ENCODE peak calls at places on chromosomes 12 and 14, in seven cellular contexts. One of them, this sample, is unnamed.

GRCh38 chr14:87805315-87805723 is 187.7 kb downstream of the GALC start:
- DNase-seq in effector memory CD4-positive, alpha-beta T cell: peak; percentile 21
- DNase-seq in tibial artery: peak; percentile 25
- DNase-seq in CD8-positive, alpha-beta T cell: peak; percentile 7
- DNase-seq in CD4-positive, CD25-positive, alpha-beta regulatory T cell: no peak
- DNase-seq in stomach: peak; percentile 29
- DNase-seq in A673: peak; percentile 43
- DNase-seq in this sample: peak; percentile 11

GRCh38 chr14:103283916-103284315 is 50.1 kb upstream of the EIF5 start:
- DNase-seq in tibial artery: no peak
- DNase-seq in CD8-positive, alpha-beta T cell: no peak
- DNase-seq in A673: no peak
- DNase-seq in CD4-positive, CD25-positive, alpha-beta regulatory T cell: no peak
- DNase-seq in effector memory CD4-positive, alpha-beta T cell: no peak
- DNase-seq in stomach: no peak
- DNase-seq in this sample: no peak

GRCh38 chr12:26276709-26277108 is 81.3 kb downstream of the SSPN start:
- DNase-seq in CD4-positive, CD25-positive, alpha-beta regulatory T cell: no peak
- DNase-seq in A673: no peak
- DNase-seq in CD8-positive, alpha-beta T cell: no peak
- DNase-seq in effector memory CD4-positive, alpha-beta T cell: no peak
- DNase-seq in tibial artery: no peak
- DNase-seq in stomach: no peak
- DNase-seq in this sample: peak; percentile 41

GRCh38 chr14:90381011-90381790 is 15.6 kb upstream of the CALM1 start:
- DNase-seq in CD4-positive, CD25-positive, alpha-beta regulatory T cell: no peak
- DNase-seq in effector memory CD4-positive, alpha-beta T cell: no peak
- DNase-seq in stomach: peak; percentile 34
- DNase-seq in CD8-positive, alpha-beta T cell: no peak
- DNase-seq in A673: no peak
- DNase-seq in tibial artery: peak; percentile 49
- DNase-seq in this sample: no peak

GRCh38 chr12:66062280-66062605 is 68.3 kb downstream of the LLPH start:
- DNase-seq in CD8-positive, alpha-beta T cell: no peak
- DNase-seq in A673: peak; percentile 58
- DNase-seq in CD4-positive, CD25-positive, alpha-beta regulatory T cell: no peak
- DNase-seq in tibial artery: no peak
- DNase-seq in stomach: no peak
- DNase-seq in effector memory CD4-positive, alpha-beta T cell: no peak
- DNase-seq in this sample: no peak

GRCh38 chr14:91395998-91396660 is 21.5 kb downstream of the CCDC88C start:
- DNase-seq in tibial artery: no peak
- DNase-seq in CD8-positive, alpha-beta T cell: no peak
- DNase-seq in effector memory CD4-positive, alpha-beta T cell: no peak
- DNase-seq in A673: no peak
- DNase-seq in stomach: no peak
- DNase-seq in CD4-positive, CD25-positive, alpha-beta regulatory T cell: no peak
- DNase-seq in this sample: peak; percentile 52

GRCh38 chr12:52358575-52359350 is 8.5 kb downstream of the KRT85 start:
- DNase-seq in effector memory CD4-positive, alpha-beta T cell: no peak
- DNase-seq in CD8-positive, alpha-beta T cell: peak; percentile 4
- DNase-seq in stomach: no peak
- DNase-seq in A673: peak; percentile 52
- DNase-seq in CD4-positive, CD25-positive, alpha-beta regulatory T cell: no peak
- DNase-seq in tibial artery: no peak
- DNase-seq in this sample: no peak

GRCh38 chr12:95541436-95541835 is 9.8 kb downstream of the USP44 start:
- DNase-seq in stomach: no peak
- DNase-seq in tibial artery: no peak
- DNase-seq in effector memory CD4-positive, alpha-beta T cell: no peak
- DNase-seq in A673: no peak
- DNase-seq in CD8-positive, alpha-beta T cell: no peak
- DNase-seq in CD4-positive, CD25-positive, alpha-beta regulatory T cell: no peak
- DNase-seq in this sample: no peak

GRCh38 chr12:113127791-113128199 is 7.8 kb downstream of the RASAL1 start:
- DNase-seq in stomach: no peak
- DNase-seq in A673: no peak
- DNase-seq in tibial artery: no peak
- DNase-seq in CD4-positive, CD25-positive, alpha-beta regulatory T cell: no peak
- DNase-seq in effector memory CD4-positive, alpha-beta T cell: no peak
- DNase-seq in CD8-positive, alpha-beta T cell: no peak
- DNase-seq in this sample: no peak

GRCh38 chr12:19273482-19274330 is 144.2 kb downstream of the PLEKHA5 start:
- DNase-seq in tibial artery: peak; percentile 74
- DNase-seq in A673: peak; percentile 96
- DNase-seq in CD4-positive, CD25-positive, alpha-beta regulatory T cell: peak; percentile 15
- DNase-seq in CD8-positive, alpha-beta T cell: peak; percentile 71
- DNase-seq in effector memory CD4-positive, alpha-beta T cell: peak; percentile 56
- DNase-seq in stomach: peak; percentile 67
- DNase-seq in this sample: peak; percentile 36

GRCh38 chr12:57177354-57177753 is 29.9 kb upstream of the LRP1-AS start:
- DNase-seq in tibial artery: no peak
- DNase-seq in CD4-positive, CD25-positive, alpha-beta regulatory T cell: no peak
- DNase-seq in CD8-positive, alpha-beta T cell: no peak
- DNase-seq in stomach: no peak
- DNase-seq in effector memory CD4-positive, alpha-beta T cell: no peak
- DNase-seq in A673: no peak
- DNase-seq in this sample: no peak

GRCh38 chr14:66281036-66281776 is 205.0 kb upstream of the CCDC196 start:
- DNase-seq in effector memory CD4-positive, alpha-beta T cell: no peak
- DNase-seq in CD4-positive, CD25-positive, alpha-beta regulatory T cell: no peak
- DNase-seq in A673: no peak
- DNase-seq in CD8-positive, alpha-beta T cell: no peak
- DNase-seq in tibial artery: peak; percentile 50
- DNase-seq in stomach: no peak
- DNase-seq in this sample: no peak

GRCh38 chr12:34604227-34604626 is 581.9 kb downstream of the ALG10 start:
- DNase-seq in CD8-positive, alpha-beta T cell: no peak
- DNase-seq in A673: no peak
- DNase-seq in tibial artery: no peak
- DNase-seq in effector memory CD4-positive, alpha-beta T cell: no peak
- DNase-seq in CD4-positive, CD25-positive, alpha-beta regulatory T cell: no peak
- DNase-seq in stomach: no peak
- DNase-seq in this sample: no peak

GRCh38 chr12:115172521-115172920 is 488.5 kb upstream of the TBX3 start:
- DNase-seq in CD8-positive, alpha-beta T cell: no peak
- DNase-seq in tibial artery: no peak
- DNase-seq in CD4-positive, CD25-positive, alpha-beta regulatory T cell: no peak
- DNase-seq in stomach: no peak
- DNase-seq in A673: no peak
- DNase-seq in effector memory CD4-positive, alpha-beta T cell: no peak
- DNase-seq in this sample: no peak

GRCh38 chr12:79690606-79691298 is at the start of gene PAWR:
- DNase-seq in CD8-positive, alpha-beta T cell: no peak
- DNase-seq in effector memory CD4-positive, alpha-beta T cell: no peak
- DNase-seq in A673: peak; percentile 88
- DNase-seq in tibial artery: peak; percentile 57
- DNase-seq in stomach: peak; percentile 83
- DNase-seq in CD4-positive, CD25-positive, alpha-beta regulatory T cell: no peak
- DNase-seq in this sample: no peak

GRCh38 chr12:30200864-30201263 is 417.1 kb upstream of the TMTC1 start:
- DNase-seq in CD8-positive, alpha-beta T cell: no peak
- DNase-seq in tibial artery: no peak
- DNase-seq in effector memory CD4-positive, alpha-beta T cell: no peak
- DNase-seq in CD4-positive, CD25-positive, alpha-beta regulatory T cell: no peak
- DNase-seq in A673: no peak
- DNase-seq in stomach: peak; percentile 28
- DNase-seq in this sample: no peak

GRCh38 chr12:53775478-53776145 is 23.8 kb upstream of the CISTR start:
- DNase-seq in effector memory CD4-positive, alpha-beta T cell: no peak
- DNase-seq in CD8-positive, alpha-beta T cell: no peak
- DNase-seq in stomach: peak; percentile 35
- DNase-seq in CD4-positive, CD25-positive, alpha-beta regulatory T cell: no peak
- DNase-seq in A673: no peak
- DNase-seq in tibial artery: peak; percentile 83
- DNase-seq in this sample: no peak

GRCh38 chr12:99957866-99958466 is 26.8 kb downstream of the ANKS1B start:
- DNase-seq in A673: no peak
- DNase-seq in CD4-positive, CD25-positive, alpha-beta regulatory T cell: no peak
- DNase-seq in stomach: no peak
- DNase-seq in tibial artery: no peak
- DNase-seq in effector memory CD4-positive, alpha-beta T cell: no peak
- DNase-seq in CD8-positive, alpha-beta T cell: no peak
- DNase-seq in this sample: no peak

DNA sequence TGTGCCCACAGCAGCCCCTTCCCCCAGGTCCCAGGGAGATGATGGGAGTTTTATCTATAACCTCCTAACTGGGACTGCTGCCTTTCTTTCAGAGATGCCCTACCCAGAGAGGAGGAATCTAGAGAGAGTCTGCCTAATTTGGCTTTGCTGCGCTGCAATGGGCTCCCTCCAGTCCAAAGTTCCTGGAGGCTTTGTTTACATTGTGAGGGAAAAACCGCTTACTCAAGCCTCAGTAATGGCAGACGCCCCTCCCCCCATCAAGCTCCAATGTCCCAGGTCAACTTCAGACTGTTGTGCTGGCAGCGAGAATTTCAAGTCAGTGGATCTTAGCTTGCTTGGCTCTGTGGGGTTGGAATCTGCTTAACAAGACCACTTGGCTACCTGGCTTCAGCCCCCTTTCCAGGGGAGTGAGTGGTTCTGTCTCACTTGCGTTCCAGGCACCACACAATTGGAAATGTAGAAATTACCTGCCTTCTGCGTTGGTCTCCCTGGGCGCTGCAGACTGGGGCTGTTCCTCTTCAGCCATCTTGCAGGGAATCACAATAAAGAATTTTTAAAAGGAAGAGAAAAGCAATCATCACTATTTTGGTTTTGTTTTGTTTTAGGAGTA is 262.5 kb downstream of the FOXG1 start:
- DNase-seq in effector memory CD4-positive, alpha-beta T cell: no peak
- DNase-seq in CD4-positive, CD25-positive, alpha-beta regulatory T cell: no peak
- DNase-seq in CD8-positive, alpha-beta T cell: no peak
- DNase-seq in stomach: no peak
- DNase-seq in A673: no peak
- DNase-seq in tibial artery: no peak
- DNase-seq in this sample: no peak
- H3K27ac ChIP-seq in effector memory CD4-positive, alpha-beta T cell: no peak overlapping the region
- H3K27ac ChIP-seq in CD4-positive, CD25-positive, alpha-beta regulatory T cell: no peak overlapping the region
- H3K27ac ChIP-seq in CD8-positive, alpha-beta T cell: no peak overlapping the region
- H3K27ac ChIP-seq in stomach: no peak overlapping the region
- H3K27ac ChIP-seq in A673: no peak overlapping the region
- H3K27ac ChIP-seq in tibial artery: no peak overlapping the region
- H3K27ac ChIP-seq in this sample: no peak overlapping the region

GRCh38 chr14:65077318-65077717 is 25.0 kb downstream of the MAX start:
- DNase-seq in A673: no peak
- DNase-seq in tibial artery: no peak
- DNase-seq in CD8-positive, alpha-beta T cell: no peak
- DNase-seq in stomach: no peak
- DNase-seq in effector memory CD4-positive, alpha-beta T cell: no peak
- DNase-seq in CD4-positive, CD25-positive, alpha-beta regulatory T cell: no peak
- DNase-seq in this sample: no peak
- H3K27ac ChIP-seq in A673: no peak overlapping the region
- H3K27ac ChIP-seq in tibial artery: no peak overlapping the region
- H3K27ac ChIP-seq in CD8-positive, alpha-beta T cell: no peak overlapping the region
- H3K27ac ChIP-seq in stomach: no peak overlapping the region
- H3K27ac ChIP-seq in effector memory CD4-positive, alpha-beta T cell: no peak overlapping the region
- H3K27ac ChIP-seq in CD4-positive, CD25-positive, alpha-beta regulatory T cell: no peak overlapping the region
- H3K27ac ChIP-seq in this sample: no peak overlapping the region

DNA sequence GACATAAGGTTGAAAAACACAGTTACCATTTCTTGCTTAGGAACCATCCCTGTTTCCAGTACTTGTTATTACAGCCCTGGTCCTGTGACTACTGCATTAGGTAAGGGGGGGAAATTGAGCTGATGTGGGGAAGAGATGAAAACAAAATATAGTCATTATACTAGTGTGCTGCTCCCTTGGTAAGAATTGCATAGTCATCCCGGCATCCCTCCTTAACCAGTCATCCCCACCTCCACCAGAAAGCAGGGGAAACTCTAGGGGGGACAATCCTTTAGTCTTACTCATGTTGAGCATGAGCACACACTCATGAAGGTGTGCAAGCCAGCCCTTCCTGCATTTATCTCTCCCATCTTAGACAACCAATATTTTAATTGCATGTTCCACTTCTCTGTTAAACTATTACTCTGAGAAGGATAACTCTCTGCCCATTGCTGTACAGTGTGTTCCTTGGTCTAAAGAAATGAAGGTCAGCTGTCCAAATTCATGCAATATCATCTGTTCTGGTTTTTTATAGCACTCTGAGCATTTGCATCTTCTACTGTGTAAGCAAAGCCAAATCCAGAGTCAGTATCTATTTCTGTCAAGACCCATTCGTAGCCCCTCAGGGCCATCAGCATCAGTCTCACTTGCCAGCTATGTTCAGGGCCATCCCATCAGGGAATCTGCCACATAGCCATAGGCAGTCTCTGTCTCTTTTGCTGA is 46.8 kb downstream of the TMEM30B start:
- DNase-seq in stomach: no peak
- DNase-seq in tibial artery: no peak
- DNase-seq in CD4-positive, CD25-positive, alpha-beta regulatory T cell: no peak
- DNase-seq in CD8-positive, alpha-beta T cell: no peak
- DNase-seq in effector memory CD4-positive, alpha-beta T cell: no peak
- DNase-seq in A673: no peak
- DNase-seq in this sample: no peak
- H3K27ac ChIP-seq in stomach: no peak overlapping the region
- H3K27ac ChIP-seq in tibial artery: no peak overlapping the region
- H3K27ac ChIP-seq in CD4-positive, CD25-positive, alpha-beta regulatory T cell: no peak overlapping the region
- H3K27ac ChIP-seq in CD8-positive, alpha-beta T cell: no peak overlapping the region
- H3K27ac ChIP-seq in effector memory CD4-positive, alpha-beta T cell: no peak overlapping the region
- H3K27ac ChIP-seq in A673: no peak overlapping the region
- H3K27ac ChIP-seq in this sample: no peak overlapping the region

GRCh38 chr14:92704821-92705220 is 43.6 kb downstream of the LGMN start:
- DNase-seq in A673: no peak
- DNase-seq in CD8-positive, alpha-beta T cell: no peak
- DNase-seq in tibial artery: no peak
- DNase-seq in CD4-positive, CD25-positive, alpha-beta regulatory T cell: no peak
- DNase-seq in stomach: no peak
- DNase-seq in effector memory CD4-positive, alpha-beta T cell: no peak
- DNase-seq in this sample: no peak

GRCh38 chr14:92704036-92704804 is 44.2 kb downstream of the LGMN start:
- DNase-seq in CD8-positive, alpha-beta T cell: no peak
- DNase-seq in effector memory CD4-positive, alpha-beta T cell: no peak
- DNase-seq in A673: no peak
- DNase-seq in stomach: peak; percentile 31
- DNase-seq in CD4-positive, CD25-positive, alpha-beta regulatory T cell: no peak
- DNase-seq in tibial artery: peak; percentile 60
- DNase-seq in this sample: peak; percentile 86

GRCh38 chr14:92701826-92702225 is 46.6 kb downstream of the LGMN start:
- DNase-seq in stomach: no peak
- DNase-seq in CD4-positive, CD25-positive, alpha-beta regulatory T cell: no peak
- DNase-seq in A673: no peak
- DNase-seq in tibial artery: no peak
- DNase-seq in CD8-positive, alpha-beta T cell: no peak
- DNase-seq in effector memory CD4-positive, alpha-beta T cell: no peak
- DNase-seq in this sample: no peak

GRCh38 chr14:92703516-92703915 is 44.9 kb downstream of the LGMN start:
- DNase-seq in stomach: no peak
- DNase-seq in CD8-positive, alpha-beta T cell: no peak
- DNase-seq in A673: no peak
- DNase-seq in tibial artery: no peak
- DNase-seq in CD4-positive, CD25-positive, alpha-beta regulatory T cell: no peak
- DNase-seq in effector memory CD4-positive, alpha-beta T cell: no peak
- DNase-seq in this sample: no peak

DNA sequence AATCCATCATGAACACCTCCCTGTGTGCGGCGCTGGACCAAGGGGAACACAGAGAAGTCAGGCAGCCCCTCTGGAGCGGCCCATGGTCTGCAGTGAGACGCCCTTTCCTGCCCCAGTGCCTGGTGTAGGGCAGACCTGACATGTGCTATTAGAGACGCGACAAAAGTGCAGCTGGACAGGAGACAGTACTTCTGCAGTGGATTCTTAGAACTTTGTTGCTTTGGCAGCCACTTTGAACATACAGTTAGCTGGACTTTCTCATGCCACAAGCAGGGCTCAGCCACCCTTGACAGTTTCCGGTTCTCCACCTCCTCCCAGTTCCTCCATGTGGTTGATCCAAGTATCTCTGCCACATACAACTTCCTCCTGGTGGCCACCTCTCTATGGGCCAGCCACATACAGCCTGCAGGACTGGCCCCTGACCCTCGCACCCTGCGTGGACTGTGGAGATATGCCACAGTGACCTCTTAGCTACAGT is 45.9 kb downstream of the LGMN start:
- DNase-seq in stomach: no peak
- DNase-seq in effector memory CD4-positive, alpha-beta T cell: no peak
- DNase-seq in A673: no peak
- DNase-seq in tibial artery: no peak
- DNase-seq in CD8-positive, alpha-beta T cell: no peak
- DNase-seq in CD4-positive, CD25-positive, alpha-beta regulatory T cell: no peak
- DNase-seq in this sample: peak; percentile 77
- H3K27ac ChIP-seq in stomach: no peak overlapping the region
- H3K27ac ChIP-seq in effector memory CD4-positive, alpha-beta T cell: no peak overlapping the region
- H3K27ac ChIP-seq in A673: no peak overlapping the region
- H3K27ac ChIP-seq in tibial artery: no peak overlapping the region
- H3K27ac ChIP-seq in CD8-positive, alpha-beta T cell: no peak overlapping the region
- H3K27ac ChIP-seq in CD4-positive, CD25-positive, alpha-beta regulatory T cell: no peak overlapping the region
- H3K27ac ChIP-seq in this sample: peak overlapping the region; percentile 51